ENCODE peak calls at places on chromosome 12, in six cellular contexts. P is right atrium auricular region, A is A549, Q is SK-N-SH, Z is uterus, H is upper lobe of right lung. V is an unnamed sample. For H3K4me1, the result is how much of the 10 kb centered on the place peaks cover.

GRCh38 chr12:53485955-53486729 is 13.1 kb downstream of the MAP3K12 start:
- DNase-seq in P (no peak), A (no peak), Z (no peak), H (peak), Q (no peak), V (peak)

GRCh38 chr12:29200586-29200985 is 51.5 kb downstream of the FAR2 start:
- DNase-seq in Z (no peak), A (no peak), Q (no peak), H (no peak), P (no peak), V (no peak)

GRCh38 chr12:47902131-47902639 is 2.6 kb downstream of the VDR start:
- DNase-seq in P (no peak), Q (no peak), H (no peak), A (no peak), Z (no peak), V (no peak)

GRCh38 chr12:132204064-132204821 is 60.0 kb downstream of the NOC4L start:
- DNase-seq in P (no peak), Z (no peak), H (no peak), Q (no peak), A (no peak), V (no peak)

GRCh38 chr12:121124402-121125109 is 8.1 kb upstream of the P2RX7 start:
- DNase-seq in P (no peak), H (no peak), Z (no peak), Q (no peak), A (peak), V (no peak)

GRCh38 chr12:105860556-105861207 is 278.1 kb downstream of the NUAK1 start:
- DNase-seq in A (peak), Z (no peak), H (no peak), P (no peak), Q (no peak), V (no peak)

GRCh38 chr12:78871566-78871965 is 7.0 kb downstream of the SYT1 start:
- DNase-seq in H (no peak), A (no peak), P (no peak), Z (no peak), Q (no peak), V (no peak)

GRCh38 chr12:54390668-54391551 is 6.4 kb upstream of the ZNF385A start:
- DNase-seq in Q (peak), Z (no peak), H (no peak), A (no peak), P (no peak), V (no peak)

GRCh38 chr12:102435827-102436436 is 44.4 kb downstream of the IGF1 start:
- DNase-seq in Q (no peak), A (no peak), H (no peak), P (no peak), Z (no peak), V (no peak)

GRCh38 chr12:48366131-48366530 is 15.4 kb upstream of the ZNF641 start:
- DNase-seq in H (no peak), Q (no peak), Z (no peak), P (no peak), A (no peak), V (no peak)

GRCh38 chr12:94697631-94698030 is 47.3 kb upstream of the TMCC3 start:
- DNase-seq in Z (no peak), P (no peak), A (no peak), H (no peak), Q (no peak), V (no peak)

GRCh38 chr12:76696186-76696585 is 67.7 kb upstream of the ZDHHC17 start:
- DNase-seq in H (no peak), P (no peak), Q (no peak), A (no peak), Z (no peak), V (no peak)

GRCh38 chr12:54147186-54147585 is 41.6 kb downstream of the SMUG1 start:
- DNase-seq in H (peak), Q (no peak), Z (no peak), P (no peak), A (no peak), V (no peak)

GRCh38 chr12:88153959-88154358 is 11.9 kb downstream of the TMTC3 start:
- DNase-seq in H (no peak), P (no peak), Z (no peak), A (peak), Q (peak), V (no peak)

GRCh38 chr12:50042693-50043092 is 14.7 kb upstream of the ASIC1 start:
- DNase-seq in A (no peak), Q (no peak), P (no peak), Z (no peak), H (no peak), V (no peak)

GRCh38 chr12:7209958-7210357 is 20.5 kb downstream of the PEX5 start:
- DNase-seq in Q (no peak), Z (no peak), P (no peak), A (no peak), H (no peak), V (no peak)

GRCh38 chr12:51969643-51970042 is 18.1 kb downstream of the ACVR1B start:
- DNase-seq in Q (no peak), P (no peak), Z (no peak), H (no peak), A (no peak), V (no peak)

GRCh38 chr12:77401480-77402105 is 336.2 kb upstream of the E2F7 start:
- DNase-seq in Q (no peak), H (no peak), P (no peak), A (no peak), Z (no peak), V (no peak)

DNA sequence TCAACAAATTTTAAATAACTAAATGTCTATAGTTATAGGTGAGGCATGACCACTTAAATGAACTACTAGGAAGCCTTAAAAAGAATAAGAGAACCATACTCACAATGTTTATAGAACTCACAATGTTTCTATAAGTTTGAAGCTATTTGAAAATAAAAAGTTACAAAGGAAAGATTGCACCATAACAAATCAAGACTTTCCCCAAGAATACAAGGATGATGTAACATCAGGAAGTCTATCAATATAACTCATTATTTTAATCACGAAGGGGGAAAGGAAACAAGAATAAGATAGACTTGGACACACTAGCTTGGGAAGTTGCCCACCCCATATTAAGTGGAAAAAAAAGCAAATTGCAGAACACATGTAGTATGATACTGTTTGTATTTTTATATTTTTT is 26.9 kb downstream of the TMEM233 start:
- DNase-seq in H (no peak), Z (no peak), P (no peak), Q (no peak), A (no peak), V (no peak)
- H3K4me1 ChIP-seq in H (under half), Z (under half), P (under half), Q (under half), A (under half), V (under half)

GRCh38 chr12:69476276-69477017 is 6.3 kb downstream of the FRS2 start:
- DNase-seq in Q (peak), A (no peak), H (no peak), P (no peak), Z (no peak), V (no peak)
- H3K4me3 ChIP-seq in Q (no peak), A (no peak), H (peak), P (no peak), Z (no peak), V (peak)

DNA sequence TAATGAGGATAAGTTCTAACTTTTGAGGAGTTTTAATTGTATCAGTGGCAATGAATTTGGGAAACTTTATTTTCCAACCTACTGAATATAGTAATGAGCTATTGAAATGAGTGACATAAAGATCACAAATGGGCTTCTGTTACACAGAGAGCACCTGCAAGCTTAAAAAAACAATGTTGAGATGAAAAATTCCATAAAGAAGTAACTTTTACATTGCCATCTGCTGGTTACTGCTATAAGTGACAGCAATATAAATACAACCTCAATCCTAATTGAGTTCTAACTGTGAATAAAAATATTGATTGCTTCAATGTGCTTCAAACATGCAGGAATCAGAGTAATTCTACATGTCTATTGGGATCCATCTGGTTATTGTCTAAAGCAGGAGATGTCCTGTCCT is 14.2 kb downstream of the WIF1 start:
- DNase-seq in Q (no peak), A (peak), Z (no peak), H (no peak), P (no peak), V (no peak)
- H3K4me1 ChIP-seq in Q (under half), A (under half), Z (under half), H (under half), P (under half), V (under half)

DNA sequence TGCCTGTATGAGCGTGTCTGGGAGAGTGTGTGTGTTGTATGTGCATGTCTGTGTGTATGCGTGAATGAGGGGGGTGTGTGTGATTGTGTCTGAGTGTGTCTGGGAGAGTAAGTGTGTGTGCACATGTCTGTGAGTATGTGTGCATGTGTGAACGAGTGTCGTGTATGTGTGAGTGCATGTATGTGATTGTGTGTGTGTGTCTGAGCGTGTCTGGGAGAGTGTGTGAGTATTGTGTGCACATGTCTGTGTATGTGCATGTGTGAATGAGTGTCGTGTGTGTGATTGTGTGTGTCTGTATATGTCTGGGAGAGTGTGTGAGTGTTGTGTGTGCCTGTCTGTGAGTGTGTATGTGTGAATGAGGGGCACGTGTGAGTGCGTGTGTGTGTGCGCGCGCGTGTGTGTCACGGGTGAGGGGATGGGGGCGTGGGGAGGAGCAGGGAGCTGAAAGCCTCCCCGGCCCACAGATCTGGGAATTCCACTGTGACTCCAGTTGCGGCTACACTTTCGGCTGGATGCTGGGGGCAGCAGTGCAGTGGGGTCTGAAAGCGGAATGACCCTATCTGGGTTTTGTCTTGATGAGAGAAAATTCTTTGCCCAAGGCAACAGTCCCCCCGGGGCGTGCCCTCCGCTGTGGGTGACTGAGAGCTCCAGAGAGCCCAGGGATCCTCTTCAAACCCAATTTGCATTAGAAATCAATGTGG is 138.1 kb upstream of the MED13L start:
- DNase-seq in H (no peak), A (no peak), Q (no peak), Z (no peak), P (no peak), V (no peak)
- H3K4me3 ChIP-seq in H (no peak), A (no peak), Q (no peak), Z (no peak), P (no peak), V (no peak)

DNA sequence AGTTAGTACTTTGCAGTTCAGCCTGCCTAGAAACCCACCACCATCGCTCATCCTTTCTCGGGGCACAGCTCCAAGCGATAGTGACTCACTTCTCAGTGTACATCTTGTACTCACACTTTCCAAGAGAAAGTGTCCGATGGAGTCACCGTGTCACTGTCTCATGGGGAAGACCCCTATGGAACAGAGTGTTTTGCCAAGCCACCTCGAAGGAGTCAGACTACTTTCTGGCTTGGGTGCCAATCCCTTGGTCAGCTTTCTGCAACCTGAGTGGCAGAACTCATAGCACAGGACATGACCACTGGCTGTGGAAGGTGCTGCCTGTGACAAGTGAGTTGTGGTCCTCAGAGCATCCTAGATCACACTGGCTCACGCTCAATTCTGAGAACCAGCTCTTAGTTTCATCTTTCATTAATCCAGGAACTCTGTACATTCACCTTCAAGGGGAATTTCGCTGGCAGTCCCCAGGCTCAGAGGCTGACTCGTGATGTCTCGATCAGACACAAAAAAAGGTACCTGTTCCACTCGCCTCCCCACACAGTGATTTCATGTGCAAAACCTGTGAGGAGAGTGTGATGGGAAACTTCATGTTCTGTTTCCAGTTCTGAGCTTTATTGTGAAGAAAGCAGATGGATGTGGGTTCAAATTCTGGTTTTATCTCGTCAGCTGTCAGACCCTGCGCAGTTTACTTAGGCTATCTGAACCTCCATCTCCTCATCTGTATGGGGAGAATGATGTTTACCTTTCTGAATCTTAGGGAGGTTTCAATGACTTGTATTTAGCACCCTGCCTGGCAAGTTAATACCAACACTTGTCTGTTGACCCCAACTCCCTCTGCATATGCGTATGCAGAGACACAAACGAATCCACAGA is 127.3 kb upstream of the CCND2 start:
- DNase-seq in A (no peak), H (no peak), Q (no peak), P (no peak), Z (no peak), V (no peak)
- H3K4me1 ChIP-seq in A (under half), H (under half), Q (under half), P (under half), Z (under half), V (under half)

GRCh38 chr12:31317471-31318397 is 8.2 kb downstream of the SINHCAF start:
- DNase-seq in A (no peak), H (no peak), P (no peak), Z (no peak), Q (no peak), V (no peak)
- H3K4me3 ChIP-seq in A (peak), H (peak), P (peak), Z (peak), Q (peak), V (peak)

GRCh38 chr12:68876471-68876870 is 56.5 kb downstream of the CPM start:
- DNase-seq in Z (no peak), Q (no peak), A (no peak), H (no peak), P (no peak), V (no peak)

GRCh38 chr12:68877583-68877982 is 55.4 kb downstream of the CPM start:
- DNase-seq in H (no peak), P (no peak), Z (no peak), Q (no peak), A (no peak), V (no peak)

GRCh38 chr12:68878846-68879245 is 54.1 kb downstream of the CPM start:
- DNase-seq in H (no peak), Z (no peak), A (no peak), P (no peak), Q (no peak), V (no peak)

GRCh38 chr12:68880660-68881325 is 52.2 kb downstream of the CPM start:
- DNase-seq in P (no peak), H (no peak), A (no peak), Z (no peak), Q (no peak), V (no peak)

DNA sequence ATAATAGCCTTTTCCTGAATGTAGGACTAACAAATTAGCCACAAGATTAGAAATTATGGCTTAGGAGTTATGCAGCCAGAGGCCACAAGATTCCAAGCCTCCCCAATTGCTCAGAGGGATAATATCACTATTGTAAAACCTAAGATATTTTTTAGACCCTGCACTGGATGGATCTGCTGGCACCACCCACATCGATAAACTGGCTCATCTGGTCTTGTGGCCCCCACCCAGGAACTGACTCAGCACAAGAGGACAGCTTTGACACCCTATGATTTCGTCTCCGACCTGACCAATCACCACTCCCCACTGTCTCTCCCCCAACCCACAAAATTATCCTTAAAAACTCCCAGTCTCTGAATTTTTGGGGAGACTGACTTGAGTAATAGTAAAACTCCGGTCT is 54.7 kb downstream of the CPM start:
- DNase-seq in A (no peak), Z (no peak), Q (no peak), H (no peak), P (no peak), V (no peak)
- H3K4me1 ChIP-seq in A (under half), Z (under half), Q (under half), H (under half), P (under half), V (under half)

GRCh38 chr12:4701383-4701782 is 18.8 kb upstream of the GALNT8 start:
- DNase-seq in P (no peak), Z (peak), Q (no peak), A (no peak), H (no peak), V (peak)

GRCh38 chr12:4701863-4702262 is 18.3 kb upstream of the GALNT8 start:
- DNase-seq in Z (no peak), H (no peak), P (no peak), Q (no peak), A (no peak), V (no peak)

GRCh38 chr12:4703676-4704075 is 16.5 kb upstream of the GALNT8 start:
- DNase-seq in P (no peak), Z (no peak), H (no peak), A (no peak), Q (no peak), V (no peak)

GRCh38 chr12:4705824-4706223 is 14.4 kb upstream of the GALNT8 start:
- DNase-seq in Z (no peak), P (no peak), H (no peak), A (no peak), Q (no peak), V (no peak)

DNA sequence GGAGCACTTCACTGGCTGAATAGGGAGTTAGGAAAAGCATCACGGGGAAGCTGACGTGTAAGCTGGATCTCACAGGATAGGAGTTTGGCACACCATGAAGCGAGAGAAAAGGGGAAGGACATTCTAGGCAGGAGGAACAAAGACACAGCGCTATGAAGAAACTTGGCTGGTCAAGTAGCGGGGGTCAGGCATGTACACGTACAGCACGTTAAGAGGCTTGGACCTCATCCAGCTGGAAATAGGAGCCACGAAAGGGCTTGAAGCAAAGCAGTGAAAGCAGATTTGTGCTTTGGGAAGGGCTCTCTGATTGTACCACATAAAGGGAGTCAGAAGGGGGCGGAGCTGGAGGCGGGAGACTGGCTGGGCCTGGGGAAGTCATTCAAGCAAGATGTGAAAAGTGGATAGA is 19.6 kb upstream of the GALNT8 start:
- DNase-seq in Z (peak), H (no peak), A (no peak), Q (no peak), P (peak), V (peak)
- H3K4me3 ChIP-seq in Z (no peak), H (no peak), A (no peak), Q (no peak), P (peak), V (no peak)